ENCODE peak calls at places on chromosomes 2 and 18, in ten cellular contexts. One of them, this sample, is unnamed.
A peak's percentile ranks its signal among the peaks of the same experiment; 100 is the strongest.

GRCh38 chr2:111706481-111707001 is 177.5 kb downstream of the ANAPC1 start:
- DNase-seq in central memory CD8-positive, alpha-beta T cell: no peak
- DNase-seq in stimulated activated CD8-positive, alpha-beta memory T cell treated with anti-CD3 and anti-CD28 coated beads, Interleukin-4, amount 100 ng/mL, for 1 hour: no peak
- DNase-seq in NCI-H2081: no peak
- DNase-seq in posterior vena cava: no peak
- DNase-seq in NCI-H2171: no peak
- DNase-seq in NCI-H1092 treated with DMSO at 0.1 percent for 48 hours: no peak
- DNase-seq in AG08396: no peak
- DNase-seq in lung: no peak
- DNase-seq in mesenteric fat pad: peak; percentile 67
- DNase-seq in this sample: no peak

GRCh38 chr2:133389569-133389968 is 178.7 kb downstream of the NCKAP5 start:
- DNase-seq in posterior vena cava: no peak
- DNase-seq in AG08396: no peak
- DNase-seq in central memory CD8-positive, alpha-beta T cell: no peak
- DNase-seq in mesenteric fat pad: no peak
- DNase-seq in NCI-H1092 treated with DMSO at 0.1 percent for 48 hours: no peak
- DNase-seq in lung: no peak
- DNase-seq in NCI-H2081: peak; percentile 48
- DNase-seq in NCI-H2171: no peak
- DNase-seq in stimulated activated CD8-positive, alpha-beta memory T cell treated with anti-CD3 and anti-CD28 coated beads, Interleukin-4, amount 100 ng/mL, for 1 hour: no peak
- DNase-seq in this sample: no peak

GRCh38 chr2:191114403-191114886 is 36.3 kb downstream of the STAT4 start:
- DNase-seq in NCI-H2171: no peak
- DNase-seq in mesenteric fat pad: no peak
- DNase-seq in lung: no peak
- DNase-seq in NCI-H1092 treated with DMSO at 0.1 percent for 48 hours: no peak
- DNase-seq in NCI-H2081: no peak
- DNase-seq in central memory CD8-positive, alpha-beta T cell: peak; percentile 59
- DNase-seq in stimulated activated CD8-positive, alpha-beta memory T cell treated with anti-CD3 and anti-CD28 coated beads, Interleukin-4, amount 100 ng/mL, for 1 hour: no peak
- DNase-seq in AG08396: peak; percentile 8
- DNase-seq in posterior vena cava: no peak
- DNase-seq in this sample: no peak

GRCh38 chr2:66457545-66457944 is 22.6 kb downstream of the MEIS1 start:
- DNase-seq in NCI-H2171: no peak
- DNase-seq in AG08396: no peak
- DNase-seq in stimulated activated CD8-positive, alpha-beta memory T cell treated with anti-CD3 and anti-CD28 coated beads, Interleukin-4, amount 100 ng/mL, for 1 hour: no peak
- DNase-seq in lung: no peak
- DNase-seq in NCI-H2081: peak; percentile 49
- DNase-seq in central memory CD8-positive, alpha-beta T cell: no peak
- DNase-seq in posterior vena cava: no peak
- DNase-seq in mesenteric fat pad: no peak
- DNase-seq in NCI-H1092 treated with DMSO at 0.1 percent for 48 hours: no peak
- DNase-seq in this sample: no peak

GRCh38 chr2:233385489-233386044 is 31.3 kb downstream of the DGKD start:
- DNase-seq in mesenteric fat pad: peak; percentile 49
- DNase-seq in lung: no peak
- DNase-seq in central memory CD8-positive, alpha-beta T cell: peak; percentile 41
- DNase-seq in posterior vena cava: no peak
- DNase-seq in stimulated activated CD8-positive, alpha-beta memory T cell treated with anti-CD3 and anti-CD28 coated beads, Interleukin-4, amount 100 ng/mL, for 1 hour: no peak
- DNase-seq in NCI-H2081: no peak
- DNase-seq in AG08396: no peak
- DNase-seq in NCI-H1092 treated with DMSO at 0.1 percent for 48 hours: no peak
- DNase-seq in NCI-H2171: no peak
- DNase-seq in this sample: no peak

GRCh38 chr2:120465989-120466703 is 120.2 kb downstream of the INHBB start:
- DNase-seq in NCI-H2171: peak; percentile 39
- DNase-seq in posterior vena cava: peak; percentile 77
- DNase-seq in central memory CD8-positive, alpha-beta T cell: no peak
- DNase-seq in AG08396: no peak
- DNase-seq in mesenteric fat pad: no peak
- DNase-seq in NCI-H2081: peak; percentile 95
- DNase-seq in lung: no peak
- DNase-seq in stimulated activated CD8-positive, alpha-beta memory T cell treated with anti-CD3 and anti-CD28 coated beads, Interleukin-4, amount 100 ng/mL, for 1 hour: no peak
- DNase-seq in NCI-H1092 treated with DMSO at 0.1 percent for 48 hours: peak; percentile 84
- DNase-seq in this sample: no peak

GRCh38 chr2:21111012-21111411 is 12.8 kb upstream of the TDRD15 start:
- DNase-seq in NCI-H2081: no peak
- DNase-seq in NCI-H1092 treated with DMSO at 0.1 percent for 48 hours: no peak
- DNase-seq in NCI-H2171: no peak
- DNase-seq in posterior vena cava: no peak
- DNase-seq in stimulated activated CD8-positive, alpha-beta memory T cell treated with anti-CD3 and anti-CD28 coated beads, Interleukin-4, amount 100 ng/mL, for 1 hour: no peak
- DNase-seq in mesenteric fat pad: no peak
- DNase-seq in lung: no peak
- DNase-seq in central memory CD8-positive, alpha-beta T cell: no peak
- DNase-seq in AG08396: no peak
- DNase-seq in this sample: no peak

GRCh38 chr2:69559696-69560482 is 83.7 kb downstream of the AAK1 start:
- DNase-seq in NCI-H1092 treated with DMSO at 0.1 percent for 48 hours: peak; percentile 20
- DNase-seq in AG08396: peak; percentile 51
- DNase-seq in central memory CD8-positive, alpha-beta T cell: no peak
- DNase-seq in lung: no peak
- DNase-seq in NCI-H2171: no peak
- DNase-seq in posterior vena cava: no peak
- DNase-seq in mesenteric fat pad: no peak
- DNase-seq in NCI-H2081: peak; percentile 24
- DNase-seq in stimulated activated CD8-positive, alpha-beta memory T cell treated with anti-CD3 and anti-CD28 coated beads, Interleukin-4, amount 100 ng/mL, for 1 hour: no peak
- DNase-seq in this sample: no peak

GRCh38 chr18:959854-960253 is 55.2 kb downstream of the ADCYAP1 start:
- DNase-seq in NCI-H2171: no peak
- DNase-seq in NCI-H2081: no peak
- DNase-seq in mesenteric fat pad: no peak
- DNase-seq in lung: no peak
- DNase-seq in NCI-H1092 treated with DMSO at 0.1 percent for 48 hours: no peak
- DNase-seq in central memory CD8-positive, alpha-beta T cell: no peak
- DNase-seq in AG08396: no peak
- DNase-seq in stimulated activated CD8-positive, alpha-beta memory T cell treated with anti-CD3 and anti-CD28 coated beads, Interleukin-4, amount 100 ng/mL, for 1 hour: no peak
- DNase-seq in posterior vena cava: no peak
- DNase-seq in this sample: no peak

GRCh38 chr2:134334542-134335353 is 80.9 kb downstream of the MGAT5 start:
- DNase-seq in NCI-H2081: no peak
- DNase-seq in stimulated activated CD8-positive, alpha-beta memory T cell treated with anti-CD3 and anti-CD28 coated beads, Interleukin-4, amount 100 ng/mL, for 1 hour: no peak
- DNase-seq in posterior vena cava: no peak
- DNase-seq in mesenteric fat pad: no peak
- DNase-seq in central memory CD8-positive, alpha-beta T cell: no peak
- DNase-seq in NCI-H1092 treated with DMSO at 0.1 percent for 48 hours: no peak
- DNase-seq in NCI-H2171: no peak
- DNase-seq in lung: no peak
- DNase-seq in AG08396: no peak
- DNase-seq in this sample: no peak

GRCh38 chr18:22710628-22711380 is 222.3 kb upstream of the RBBP8 start:
- DNase-seq in central memory CD8-positive, alpha-beta T cell: no peak
- DNase-seq in AG08396: no peak
- DNase-seq in NCI-H2171: no peak
- DNase-seq in mesenteric fat pad: no peak
- DNase-seq in stimulated activated CD8-positive, alpha-beta memory T cell treated with anti-CD3 and anti-CD28 coated beads, Interleukin-4, amount 100 ng/mL, for 1 hour: no peak
- DNase-seq in NCI-H1092 treated with DMSO at 0.1 percent for 48 hours: no peak
- DNase-seq in NCI-H2081: no peak
- DNase-seq in lung: peak; percentile 45
- DNase-seq in posterior vena cava: peak; percentile 85
- DNase-seq in this sample: no peak

GRCh38 chr2:86488561-86489250 is 47.5 kb downstream of the KDM3A start:
- DNase-seq in NCI-H2081: no peak
- DNase-seq in lung: no peak
- DNase-seq in mesenteric fat pad: no peak
- DNase-seq in stimulated activated CD8-positive, alpha-beta memory T cell treated with anti-CD3 and anti-CD28 coated beads, Interleukin-4, amount 100 ng/mL, for 1 hour: no peak
- DNase-seq in NCI-H1092 treated with DMSO at 0.1 percent for 48 hours: no peak
- DNase-seq in NCI-H2171: no peak
- DNase-seq in posterior vena cava: no peak
- DNase-seq in central memory CD8-positive, alpha-beta T cell: no peak
- DNase-seq in AG08396: no peak
- DNase-seq in this sample: no peak

GRCh38 chr2:8448822-8449577 is 232.9 kb upstream of the ID2 start:
- DNase-seq in NCI-H2171: peak; percentile 75
- DNase-seq in central memory CD8-positive, alpha-beta T cell: no peak
- DNase-seq in posterior vena cava: no peak
- DNase-seq in AG08396: no peak
- DNase-seq in NCI-H1092 treated with DMSO at 0.1 percent for 48 hours: peak; percentile 33
- DNase-seq in mesenteric fat pad: no peak
- DNase-seq in NCI-H2081: peak; percentile 91
- DNase-seq in stimulated activated CD8-positive, alpha-beta memory T cell treated with anti-CD3 and anti-CD28 coated beads, Interleukin-4, amount 100 ng/mL, for 1 hour: no peak
- DNase-seq in lung: no peak
- DNase-seq in this sample: no peak

GRCh38 chr18:62964432-62964831 is 249.1 kb downstream of the PHLPP1 start:
- DNase-seq in mesenteric fat pad: no peak
- DNase-seq in NCI-H2171: no peak
- DNase-seq in posterior vena cava: no peak
- DNase-seq in lung: no peak
- DNase-seq in AG08396: no peak
- DNase-seq in central memory CD8-positive, alpha-beta T cell: no peak
- DNase-seq in NCI-H1092 treated with DMSO at 0.1 percent for 48 hours: no peak
- DNase-seq in stimulated activated CD8-positive, alpha-beta memory T cell treated with anti-CD3 and anti-CD28 coated beads, Interleukin-4, amount 100 ng/mL, for 1 hour: no peak
- DNase-seq in NCI-H2081: no peak
- DNase-seq in this sample: no peak

GRCh38 chr2:149544692-149545091 is 42.9 kb downstream of the MMADHC start:
- DNase-seq in NCI-H2081: no peak
- DNase-seq in central memory CD8-positive, alpha-beta T cell: no peak
- DNase-seq in NCI-H1092 treated with DMSO at 0.1 percent for 48 hours: no peak
- DNase-seq in posterior vena cava: no peak
- DNase-seq in mesenteric fat pad: no peak
- DNase-seq in AG08396: no peak
- DNase-seq in lung: no peak
- DNase-seq in stimulated activated CD8-positive, alpha-beta memory T cell treated with anti-CD3 and anti-CD28 coated beads, Interleukin-4, amount 100 ng/mL, for 1 hour: no peak
- DNase-seq in NCI-H2171: no peak
- DNase-seq in this sample: no peak

GRCh38 chr2:77488141-77488540 is 34.0 kb downstream of the LRRTM4 start:
- DNase-seq in stimulated activated CD8-positive, alpha-beta memory T cell treated with anti-CD3 and anti-CD28 coated beads, Interleukin-4, amount 100 ng/mL, for 1 hour: no peak
- DNase-seq in NCI-H1092 treated with DMSO at 0.1 percent for 48 hours: no peak
- DNase-seq in NCI-H2081: no peak
- DNase-seq in mesenteric fat pad: no peak
- DNase-seq in posterior vena cava: peak; percentile 68
- DNase-seq in central memory CD8-positive, alpha-beta T cell: no peak
- DNase-seq in lung: no peak
- DNase-seq in AG08396: no peak
- DNase-seq in NCI-H2171: no peak
- DNase-seq in this sample: no peak

GRCh38 chr2:75561566-75562512 is 1.1 kb upstream of the EVA1A start:
- DNase-seq in mesenteric fat pad: no peak
- DNase-seq in NCI-H2171: no peak
- DNase-seq in NCI-H2081: no peak
- DNase-seq in lung: peak; percentile 29
- DNase-seq in central memory CD8-positive, alpha-beta T cell: no peak
- DNase-seq in posterior vena cava: no peak
- DNase-seq in NCI-H1092 treated with DMSO at 0.1 percent for 48 hours: no peak
- DNase-seq in stimulated activated CD8-positive, alpha-beta memory T cell treated with anti-CD3 and anti-CD28 coated beads, Interleukin-4, amount 100 ng/mL, for 1 hour: no peak
- DNase-seq in AG08396: no peak
- DNase-seq in this sample: no peak